ENCODE peak calls at places on chromosome X, in nine cellular contexts. G is DMS79; N is foreskin fibroblast; I is GM13976; O is activated naive CD4-positive, alpha-beta T cell treated with anti-CD3 and anti-CD28 coated beads, Interleukin-2, amount 50 U/mL, for 72 hours; X is AG09309; S is HFFc6; U is nephron progenitor cell; C is PC-9. R is an unnamed sample.

GRCh38 chrX:76428243-76429130 is 977 bp downstream of the MAGEE1 start:
- DNase-seq in C (no peak), G (no peak), O (peak; percentile 10), N (no peak), X (no peak), U (peak; percentile 19), I (peak; percentile 25), S (no peak), R (no peak)

GRCh38 chrX:153554519-153555167 is 37.2 kb downstream of the ATP2B3 start:
- DNase-seq in X (no peak), G (peak; percentile 5), I (peak; percentile 82), O (peak; percentile 52), C (no peak), S (peak; percentile 47), U (peak; percentile 71), N (peak; percentile 34), R (peak; percentile 88)

GRCh38 chrX:57929373-57929772 is 19.1 kb upstream of the ZXDA start:
- DNase-seq in X (no peak), I (no peak), C (no peak), G (no peak), S (peak; percentile 12), N (no peak), U (no peak), O (no peak), R (peak; percentile 54)

GRCh38 chrX:25012433-25012735 is 3.4 kb downstream of the ARX start:
- DNase-seq in S (no peak), G (no peak), N (no peak), O (no peak), I (no peak), U (peak; percentile 51), C (no peak), X (no peak), R (no peak)

GRCh38 chrX:28651186-28651585 is 63.9 kb downstream of the IL1RAPL1 start:
- DNase-seq in X (no peak), C (no peak), G (no peak), O (no peak), S (no peak), N (no peak), U (no peak), I (no peak), R (no peak)

GRCh38 chrX:48468247-48468671 is 1.8 kb downstream of the SLC38A5 start:
- DNase-seq in G (no peak), U (peak; percentile 14), X (no peak), C (no peak), I (peak; percentile 65), N (no peak), O (no peak), S (no peak), R (no peak)

GRCh38 chrX:11137543-11138139 is 26.5 kb downstream of the HCCS start:
- DNase-seq in N (peak; percentile 29), I (peak; percentile 31), S (peak; percentile 1), O (peak; percentile 4), X (peak; percentile 45), C (no peak), G (no peak), U (no peak), R (no peak)

GRCh38 chrX:15310117-15310516 is 5.3 kb downstream of the ASB11 start:
- DNase-seq in X (no peak), N (no peak), G (peak; percentile 0), U (no peak), S (peak; percentile 4), C (peak; percentile 62), O (no peak), I (no peak), R (peak; percentile 37)

R was measured in Ammon's horn.